ENCODE peak calls at places on chromosomes 7 and 10, in nine cellular contexts. G, Q, U, Y, T, F, C, M and E are unnamed samples.

GRCh38 chr10:100979821-100980272 is 7.5 kb downstream of the MRPL43 start:
- DNase-seq in G (no peak), Q (no peak), U (no peak), Y (no peak), T (no peak), F (no peak), C (no peak), M (no peak), E (no peak)

GRCh38 chr7:87328281-87328680 is 17.2 kb upstream of the CROT start:
- DNase-seq in G (no peak), Q (peak), U (no peak), Y (peak), T (no peak), F (no peak), C (peak), M (no peak), E (no peak)

GRCh38 chr10:128470302-128470962 is 344.2 kb upstream of the MKI67 start:
- DNase-seq in G (no peak), Q (no peak), U (no peak), Y (no peak), T (no peak), F (no peak), C (no peak), M (no peak), E (no peak)

GRCh38 chr7:71517940-71518339 is 386.0 kb downstream of the GALNT17 start:
- DNase-seq in G (no peak), Q (no peak), U (no peak), Y (no peak), T (no peak), F (no peak), C (no peak), M (no peak), E (no peak)

GRCh38 chr7:11207565-11207964 is 233.9 kb downstream of the PHF14 start:
- DNase-seq in G (no peak), Q (no peak), U (no peak), Y (no peak), T (no peak), F (no peak), C (peak), M (no peak), E (no peak)

GRCh38 chr7:101486056-101486763 is 123.5 kb downstream of the COL26A1 start:
- DNase-seq in G (no peak), Q (no peak), U (no peak), Y (peak), T (no peak), F (no peak), C (no peak), M (no peak), E (no peak)

GRCh38 chr7:121202834-121203233 is 126.0 kb upstream of the WNT16 start:
- DNase-seq in G (no peak), Q (no peak), U (no peak), Y (no peak), T (no peak), F (no peak), C (no peak), M (no peak), E (no peak)

GRCh38 chr7:116988363-116988989 is 35.2 kb downstream of the ST7 start:
- DNase-seq in G (no peak), Q (no peak), U (no peak), Y (no peak), T (no peak), F (no peak), C (no peak), M (no peak), E (no peak)

GRCh38 chr10:91955114-91955513 is 31.5 kb downstream of the BTAF1 start:
- DNase-seq in G (no peak), Q (no peak), U (no peak), Y (no peak), T (no peak), F (no peak), C (no peak), M (no peak), E (no peak)

GRCh38 chr7:55538538-55538937 is 33.8 kb downstream of the VOPP1 start:
- DNase-seq in G (no peak), Q (no peak), U (peak), Y (no peak), T (no peak), F (no peak), C (no peak), M (no peak), E (no peak)

GRCh38 chr10:99945286-99945685 is 64.5 kb downstream of the DNMBP start:
- DNase-seq in G (no peak), Q (no peak), U (peak), Y (no peak), T (peak), F (no peak), C (peak), M (no peak), E (no peak)

GRCh38 chr7:104536956-104537355 is 208.6 kb downstream of the LHFPL3 start:
- DNase-seq in G (no peak), Q (no peak), U (no peak), Y (no peak), T (no peak), F (no peak), C (no peak), M (no peak), E (no peak)

GRCh38 chr7:130909881-130910672 is 176.1 kb upstream of the KLF14 start:
- DNase-seq in G (no peak), Q (no peak), U (no peak), Y (no peak), T (peak), F (no peak), C (no peak), M (no peak), E (no peak)

GRCh38 chr10:103504181-103504783 is 10.8 kb downstream of the NEURL1 start:
- DNase-seq in G (no peak), Q (no peak), U (peak), Y (no peak), T (peak), F (no peak), C (peak), M (no peak), E (peak)

GRCh38 chr7:137904826-137905225 is 58.1 kb upstream of the DGKI start:
- DNase-seq in G (no peak), Q (no peak), U (no peak), Y (no peak), T (no peak), F (no peak), C (no peak), M (no peak), E (no peak)

GRCh38 chr7:148447221-148447845 is 143.2 kb upstream of the C7orf33 start:
- DNase-seq in G (peak), Q (no peak), U (no peak), Y (no peak), T (peak), F (no peak), C (peak), M (no peak), E (no peak)

GRCh38 chr10:45280113-45280512 is 35.3 kb downstream of the OR13A1 start:
- DNase-seq in G (no peak), Q (no peak), U (no peak), Y (no peak), T (no peak), F (no peak), C (no peak), M (no peak), E (no peak)

GRCh38 chr10:1416456-1417037 is 320.8 kb downstream of the ADARB2 start:
- DNase-seq in G (no peak), Q (no peak), U (no peak), Y (no peak), T (no peak), F (no peak), C (no peak), M (no peak), E (no peak)

GRCh38 chr7:142300689-142301088 is 42.8 kb upstream of the PRSS58 start:
- DNase-seq in G (no peak), Q (no peak), U (no peak), Y (peak), T (peak), F (peak), C (peak), M (no peak), E (no peak)

GRCh38 chr7:127831312-127832212 is 179.6 kb downstream of the SND1 start:
- DNase-seq in G (no peak), Q (no peak), U (no peak), Y (no peak), T (no peak), F (no peak), C (no peak), M (no peak), E (no peak)